ENCODE peak calls at places on chromosomes 3 and 15, in nine cellular contexts. One of them, this sample, is unnamed.

GRCh38 chr3:29100292-29100691 is 180.6 kb upstream of the RBMS3 start:
- DNase-seq in GM04503: no peak
- DNase-seq in stimulated activated CD4-positive, alpha-beta T cell treated with anti-CD3 and anti-CD28 coated beads, Interleukin-1b, Interleukin-23, amount 100 ng/mL, for 4 hours: no peak
- DNase-seq in WTC11: no peak
- DNase-seq in AG08395: no peak
- DNase-seq in cardiac muscle cell: no peak
- DNase-seq in activated T-helper 1 cell treated with anti-CD3 and anti-CD28 coated beads, Interleukin-2, amount 50 U/mL, for 16 hours: no peak
- DNase-seq in LoVo: no peak
- DNase-seq in tibial artery: no peak
- DNase-seq in this sample: no peak

GRCh38 chr3:127005864-127006500 is 23.1 kb downstream of the PLXNA1 start:
- DNase-seq in activated T-helper 1 cell treated with anti-CD3 and anti-CD28 coated beads, Interleukin-2, amount 50 U/mL, for 16 hours: no peak
- DNase-seq in AG08395: no peak
- DNase-seq in stimulated activated CD4-positive, alpha-beta T cell treated with anti-CD3 and anti-CD28 coated beads, Interleukin-1b, Interleukin-23, amount 100 ng/mL, for 4 hours: no peak
- DNase-seq in cardiac muscle cell: no peak
- DNase-seq in GM04503: no peak
- DNase-seq in LoVo: no peak
- DNase-seq in tibial artery: no peak
- DNase-seq in WTC11: no peak
- DNase-seq in this sample: no peak

GRCh38 chr3:76387000-76387399 is 601.7 kb upstream of the ZNF717 start:
- DNase-seq in stimulated activated CD4-positive, alpha-beta T cell treated with anti-CD3 and anti-CD28 coated beads, Interleukin-1b, Interleukin-23, amount 100 ng/mL, for 4 hours: no peak
- DNase-seq in activated T-helper 1 cell treated with anti-CD3 and anti-CD28 coated beads, Interleukin-2, amount 50 U/mL, for 16 hours: no peak
- DNase-seq in cardiac muscle cell: no peak
- DNase-seq in WTC11: no peak
- DNase-seq in LoVo: no peak
- DNase-seq in AG08395: no peak
- DNase-seq in GM04503: no peak
- DNase-seq in tibial artery: no peak
- DNase-seq in this sample: no peak

GRCh38 chr15:96362759-96363678 is 32.5 kb downstream of the NR2F2 start:
- DNase-seq in LoVo: no peak
- DNase-seq in activated T-helper 1 cell treated with anti-CD3 and anti-CD28 coated beads, Interleukin-2, amount 50 U/mL, for 16 hours: no peak
- DNase-seq in tibial artery: no peak
- DNase-seq in stimulated activated CD4-positive, alpha-beta T cell treated with anti-CD3 and anti-CD28 coated beads, Interleukin-1b, Interleukin-23, amount 100 ng/mL, for 4 hours: no peak
- DNase-seq in GM04503: no peak
- DNase-seq in AG08395: no peak
- DNase-seq in WTC11: peak; percentile 71
- DNase-seq in cardiac muscle cell: no peak
- DNase-seq in this sample: no peak

GRCh38 chr3:56976666-56977560 is 83.6 kb upstream of the SPATA12 start:
- DNase-seq in activated T-helper 1 cell treated with anti-CD3 and anti-CD28 coated beads, Interleukin-2, amount 50 U/mL, for 16 hours: no peak
- DNase-seq in AG08395: peak; percentile 35
- DNase-seq in cardiac muscle cell: no peak
- DNase-seq in GM04503: peak; percentile 32
- DNase-seq in LoVo: no peak
- DNase-seq in tibial artery: no peak
- DNase-seq in stimulated activated CD4-positive, alpha-beta T cell treated with anti-CD3 and anti-CD28 coated beads, Interleukin-1b, Interleukin-23, amount 100 ng/mL, for 4 hours: no peak
- DNase-seq in WTC11: no peak
- DNase-seq in this sample: peak; percentile 71

GRCh38 chr15:33242165-33242564 is 47.7 kb upstream of the FMN1 start:
- DNase-seq in WTC11: no peak
- DNase-seq in activated T-helper 1 cell treated with anti-CD3 and anti-CD28 coated beads, Interleukin-2, amount 50 U/mL, for 16 hours: no peak
- DNase-seq in tibial artery: no peak
- DNase-seq in GM04503: peak; percentile 17
- DNase-seq in AG08395: peak; percentile 18
- DNase-seq in cardiac muscle cell: peak; percentile 18
- DNase-seq in LoVo: no peak
- DNase-seq in stimulated activated CD4-positive, alpha-beta T cell treated with anti-CD3 and anti-CD28 coated beads, Interleukin-1b, Interleukin-23, amount 100 ng/mL, for 4 hours: no peak
- DNase-seq in this sample: no peak

GRCh38 chr3:11559816-11560633 is 83.7 kb downstream of the VGLL4 start:
- DNase-seq in tibial artery: peak; percentile 67
- DNase-seq in stimulated activated CD4-positive, alpha-beta T cell treated with anti-CD3 and anti-CD28 coated beads, Interleukin-1b, Interleukin-23, amount 100 ng/mL, for 4 hours: no peak
- DNase-seq in GM04503: no peak
- DNase-seq in activated T-helper 1 cell treated with anti-CD3 and anti-CD28 coated beads, Interleukin-2, amount 50 U/mL, for 16 hours: no peak
- DNase-seq in AG08395: no peak
- DNase-seq in cardiac muscle cell: no peak
- DNase-seq in WTC11: no peak
- DNase-seq in LoVo: no peak
- DNase-seq in this sample: no peak

GRCh38 chr15:65476942-65477341 is 40.5 kb downstream of the DPP8 start:
- DNase-seq in LoVo: no peak
- DNase-seq in cardiac muscle cell: no peak
- DNase-seq in tibial artery: no peak
- DNase-seq in GM04503: peak; percentile 67
- DNase-seq in activated T-helper 1 cell treated with anti-CD3 and anti-CD28 coated beads, Interleukin-2, amount 50 U/mL, for 16 hours: no peak
- DNase-seq in AG08395: peak; percentile 12
- DNase-seq in stimulated activated CD4-positive, alpha-beta T cell treated with anti-CD3 and anti-CD28 coated beads, Interleukin-1b, Interleukin-23, amount 100 ng/mL, for 4 hours: no peak
- DNase-seq in WTC11: no peak
- DNase-seq in this sample: no peak

GRCh38 chr3:189985938-189986337 is 134.8 kb downstream of the P3H2 start:
- DNase-seq in stimulated activated CD4-positive, alpha-beta T cell treated with anti-CD3 and anti-CD28 coated beads, Interleukin-1b, Interleukin-23, amount 100 ng/mL, for 4 hours: no peak
- DNase-seq in GM04503: no peak
- DNase-seq in cardiac muscle cell: no peak
- DNase-seq in WTC11: no peak
- DNase-seq in activated T-helper 1 cell treated with anti-CD3 and anti-CD28 coated beads, Interleukin-2, amount 50 U/mL, for 16 hours: no peak
- DNase-seq in AG08395: no peak
- DNase-seq in LoVo: no peak
- DNase-seq in tibial artery: no peak
- DNase-seq in this sample: no peak

GRCh38 chr15:66842710-66843441 is 140.8 kb downstream of the SMAD6 start:
- DNase-seq in stimulated activated CD4-positive, alpha-beta T cell treated with anti-CD3 and anti-CD28 coated beads, Interleukin-1b, Interleukin-23, amount 100 ng/mL, for 4 hours: no peak
- DNase-seq in AG08395: peak; percentile 74
- DNase-seq in cardiac muscle cell: peak; percentile 78
- DNase-seq in GM04503: no peak
- DNase-seq in WTC11: peak; percentile 24
- DNase-seq in LoVo: peak; percentile 76
- DNase-seq in activated T-helper 1 cell treated with anti-CD3 and anti-CD28 coated beads, Interleukin-2, amount 50 U/mL, for 16 hours: no peak
- DNase-seq in tibial artery: peak; percentile 94
- DNase-seq in this sample: peak; percentile 75

GRCh38 chr3:16399473-16399872 is 114.0 kb downstream of the RFTN1 start:
- DNase-seq in WTC11: no peak
- DNase-seq in LoVo: no peak
- DNase-seq in cardiac muscle cell: peak; percentile 50
- DNase-seq in GM04503: peak; percentile 58
- DNase-seq in AG08395: peak; percentile 67
- DNase-seq in tibial artery: no peak
- DNase-seq in activated T-helper 1 cell treated with anti-CD3 and anti-CD28 coated beads, Interleukin-2, amount 50 U/mL, for 16 hours: no peak
- DNase-seq in stimulated activated CD4-positive, alpha-beta T cell treated with anti-CD3 and anti-CD28 coated beads, Interleukin-1b, Interleukin-23, amount 100 ng/mL, for 4 hours: no peak
- DNase-seq in this sample: no peak

GRCh38 chr3:81443948-81444347 is 317.5 kb downstream of the GBE1 start:
- DNase-seq in AG08395: peak; percentile 47
- DNase-seq in WTC11: no peak
- DNase-seq in stimulated activated CD4-positive, alpha-beta T cell treated with anti-CD3 and anti-CD28 coated beads, Interleukin-1b, Interleukin-23, amount 100 ng/mL, for 4 hours: no peak
- DNase-seq in LoVo: no peak
- DNase-seq in GM04503: peak; percentile 76
- DNase-seq in cardiac muscle cell: no peak
- DNase-seq in tibial artery: no peak
- DNase-seq in activated T-helper 1 cell treated with anti-CD3 and anti-CD28 coated beads, Interleukin-2, amount 50 U/mL, for 16 hours: no peak
- DNase-seq in this sample: no peak

GRCh38 chr3:31562525-31562924 is 29.8 kb downstream of the STT3B start:
- DNase-seq in AG08395: no peak
- DNase-seq in WTC11: peak; percentile 85
- DNase-seq in LoVo: no peak
- DNase-seq in GM04503: no peak
- DNase-seq in stimulated activated CD4-positive, alpha-beta T cell treated with anti-CD3 and anti-CD28 coated beads, Interleukin-1b, Interleukin-23, amount 100 ng/mL, for 4 hours: no peak
- DNase-seq in tibial artery: no peak
- DNase-seq in activated T-helper 1 cell treated with anti-CD3 and anti-CD28 coated beads, Interleukin-2, amount 50 U/mL, for 16 hours: no peak
- DNase-seq in cardiac muscle cell: peak; percentile 51
- DNase-seq in this sample: no peak

GRCh38 chr3:162586591-162586990 is 1090.0 kb downstream of the OTOL1 start:
- DNase-seq in cardiac muscle cell: no peak
- DNase-seq in stimulated activated CD4-positive, alpha-beta T cell treated with anti-CD3 and anti-CD28 coated beads, Interleukin-1b, Interleukin-23, amount 100 ng/mL, for 4 hours: no peak
- DNase-seq in tibial artery: no peak
- DNase-seq in LoVo: no peak
- DNase-seq in WTC11: no peak
- DNase-seq in GM04503: no peak
- DNase-seq in activated T-helper 1 cell treated with anti-CD3 and anti-CD28 coated beads, Interleukin-2, amount 50 U/mL, for 16 hours: no peak
- DNase-seq in AG08395: no peak
- DNase-seq in this sample: no peak

GRCh38 chr15:90345859-90346258 is 6.2 kb upstream of the ZNF774 start:
- DNase-seq in tibial artery: no peak
- DNase-seq in GM04503: no peak
- DNase-seq in LoVo: no peak
- DNase-seq in AG08395: no peak
- DNase-seq in WTC11: no peak
- DNase-seq in cardiac muscle cell: no peak
- DNase-seq in stimulated activated CD4-positive, alpha-beta T cell treated with anti-CD3 and anti-CD28 coated beads, Interleukin-1b, Interleukin-23, amount 100 ng/mL, for 4 hours: no peak
- DNase-seq in activated T-helper 1 cell treated with anti-CD3 and anti-CD28 coated beads, Interleukin-2, amount 50 U/mL, for 16 hours: no peak
- DNase-seq in this sample: peak; percentile 60

GRCh38 chr15:99105516-99106341 is 849 bp downstream of the SYNM start:
- DNase-seq in WTC11: peak; percentile 77
- DNase-seq in stimulated activated CD4-positive, alpha-beta T cell treated with anti-CD3 and anti-CD28 coated beads, Interleukin-1b, Interleukin-23, amount 100 ng/mL, for 4 hours: peak; percentile 18
- DNase-seq in activated T-helper 1 cell treated with anti-CD3 and anti-CD28 coated beads, Interleukin-2, amount 50 U/mL, for 16 hours: no peak
- DNase-seq in cardiac muscle cell: peak; percentile 72
- DNase-seq in tibial artery: peak; percentile 79
- DNase-seq in AG08395: peak; percentile 34
- DNase-seq in GM04503: no peak
- DNase-seq in LoVo: no peak
- DNase-seq in this sample: peak; percentile 64

GRCh38 chr15:99407716-99408115 is 156.4 kb downstream of the LRRC28 start:
- DNase-seq in AG08395: no peak
- DNase-seq in activated T-helper 1 cell treated with anti-CD3 and anti-CD28 coated beads, Interleukin-2, amount 50 U/mL, for 16 hours: no peak
- DNase-seq in GM04503: no peak
- DNase-seq in cardiac muscle cell: no peak
- DNase-seq in WTC11: no peak
- DNase-seq in stimulated activated CD4-positive, alpha-beta T cell treated with anti-CD3 and anti-CD28 coated beads, Interleukin-1b, Interleukin-23, amount 100 ng/mL, for 4 hours: no peak
- DNase-seq in tibial artery: no peak
- DNase-seq in LoVo: no peak
- DNase-seq in this sample: no peak

GRCh38 chr3:150180349-150180748 is 209.7 kb upstream of the PFN2 start:
- DNase-seq in cardiac muscle cell: no peak
- DNase-seq in activated T-helper 1 cell treated with anti-CD3 and anti-CD28 coated beads, Interleukin-2, amount 50 U/mL, for 16 hours: no peak
- DNase-seq in tibial artery: no peak
- DNase-seq in stimulated activated CD4-positive, alpha-beta T cell treated with anti-CD3 and anti-CD28 coated beads, Interleukin-1b, Interleukin-23, amount 100 ng/mL, for 4 hours: no peak
- DNase-seq in WTC11: no peak
- DNase-seq in GM04503: peak; percentile 47
- DNase-seq in LoVo: no peak
- DNase-seq in AG08395: peak; percentile 44
- DNase-seq in this sample: no peak

GRCh38 chr3:16102905-16103364 is 71.5 kb upstream of the GALNT15 start:
- DNase-seq in LoVo: no peak
- DNase-seq in GM04503: peak; percentile 85
- DNase-seq in stimulated activated CD4-positive, alpha-beta T cell treated with anti-CD3 and anti-CD28 coated beads, Interleukin-1b, Interleukin-23, amount 100 ng/mL, for 4 hours: no peak
- DNase-seq in tibial artery: no peak
- DNase-seq in cardiac muscle cell: no peak
- DNase-seq in activated T-helper 1 cell treated with anti-CD3 and anti-CD28 coated beads, Interleukin-2, amount 50 U/mL, for 16 hours: no peak
- DNase-seq in WTC11: no peak
- DNase-seq in AG08395: peak; percentile 72
- DNase-seq in this sample: no peak

GRCh38 chr15:89781055-89781454 is 4.9 kb downstream of the MESP2 start:
- DNase-seq in activated T-helper 1 cell treated with anti-CD3 and anti-CD28 coated beads, Interleukin-2, amount 50 U/mL, for 16 hours: no peak
- DNase-seq in GM04503: no peak
- DNase-seq in WTC11: no peak
- DNase-seq in cardiac muscle cell: no peak
- DNase-seq in AG08395: no peak
- DNase-seq in stimulated activated CD4-positive, alpha-beta T cell treated with anti-CD3 and anti-CD28 coated beads, Interleukin-1b, Interleukin-23, amount 100 ng/mL, for 4 hours: no peak
- DNase-seq in tibial artery: no peak
- DNase-seq in LoVo: no peak
- DNase-seq in this sample: no peak

GRCh38 chr3:107660316-107660976 is 137.7 kb downstream of the BBX start:
- DNase-seq in LoVo: no peak
- DNase-seq in activated T-helper 1 cell treated with anti-CD3 and anti-CD28 coated beads, Interleukin-2, amount 50 U/mL, for 16 hours: no peak
- DNase-seq in tibial artery: no peak
- DNase-seq in cardiac muscle cell: peak; percentile 33
- DNase-seq in WTC11: no peak
- DNase-seq in AG08395: peak; percentile 24
- DNase-seq in GM04503: no peak
- DNase-seq in stimulated activated CD4-positive, alpha-beta T cell treated with anti-CD3 and anti-CD28 coated beads, Interleukin-1b, Interleukin-23, amount 100 ng/mL, for 4 hours: no peak
- DNase-seq in this sample: no peak

GRCh38 chr3:197339841-197340520 is 41.6 kb upstream of the DLG1 start:
- DNase-seq in LoVo: peak; percentile 35
- DNase-seq in tibial artery: peak; percentile 48
- DNase-seq in activated T-helper 1 cell treated with anti-CD3 and anti-CD28 coated beads, Interleukin-2, amount 50 U/mL, for 16 hours: no peak
- DNase-seq in GM04503: peak; percentile 62
- DNase-seq in AG08395: peak; percentile 79
- DNase-seq in WTC11: no peak
- DNase-seq in cardiac muscle cell: no peak
- DNase-seq in stimulated activated CD4-positive, alpha-beta T cell treated with anti-CD3 and anti-CD28 coated beads, Interleukin-1b, Interleukin-23, amount 100 ng/mL, for 4 hours: no peak
- DNase-seq in this sample: no peak

GRCh38 chr15:61228025-61228901 is 839 bp downstream of the RORA start:
- DNase-seq in AG08395: peak; percentile 21
- DNase-seq in GM04503: no peak
- DNase-seq in LoVo: no peak
- DNase-seq in activated T-helper 1 cell treated with anti-CD3 and anti-CD28 coated beads, Interleukin-2, amount 50 U/mL, for 16 hours: no peak
- DNase-seq in tibial artery: no peak
- DNase-seq in stimulated activated CD4-positive, alpha-beta T cell treated with anti-CD3 and anti-CD28 coated beads, Interleukin-1b, Interleukin-23, amount 100 ng/mL, for 4 hours: no peak
- DNase-seq in cardiac muscle cell: peak; percentile 27
- DNase-seq in WTC11: peak; percentile 38
- DNase-seq in this sample: peak; percentile 19

GRCh38 chr3:120324185-120324584 is 25.0 kb downstream of the LRRC58 start:
- DNase-seq in cardiac muscle cell: no peak
- DNase-seq in activated T-helper 1 cell treated with anti-CD3 and anti-CD28 coated beads, Interleukin-2, amount 50 U/mL, for 16 hours: no peak
- DNase-seq in GM04503: no peak
- DNase-seq in tibial artery: no peak
- DNase-seq in WTC11: no peak
- DNase-seq in LoVo: no peak
- DNase-seq in AG08395: peak; percentile 11
- DNase-seq in stimulated activated CD4-positive, alpha-beta T cell treated with anti-CD3 and anti-CD28 coated beads, Interleukin-1b, Interleukin-23, amount 100 ng/mL, for 4 hours: no peak
- DNase-seq in this sample: no peak

GRCh38 chr15:84883916-84884781 is at the start of gene SLC28A1:
- DNase-seq in tibial artery: no peak
- DNase-seq in cardiac muscle cell: no peak
- DNase-seq in stimulated activated CD4-positive, alpha-beta T cell treated with anti-CD3 and anti-CD28 coated beads, Interleukin-1b, Interleukin-23, amount 100 ng/mL, for 4 hours: no peak
- DNase-seq in WTC11: no peak
- DNase-seq in LoVo: no peak
- DNase-seq in activated T-helper 1 cell treated with anti-CD3 and anti-CD28 coated beads, Interleukin-2, amount 50 U/mL, for 16 hours: no peak
- DNase-seq in GM04503: no peak
- DNase-seq in AG08395: no peak
- DNase-seq in this sample: no peak

GRCh38 chr3:158272071-158272470 is 162.2 kb downstream of the RSRC1 start:
- DNase-seq in activated T-helper 1 cell treated with anti-CD3 and anti-CD28 coated beads, Interleukin-2, amount 50 U/mL, for 16 hours: no peak
- DNase-seq in cardiac muscle cell: no peak
- DNase-seq in LoVo: no peak
- DNase-seq in stimulated activated CD4-positive, alpha-beta T cell treated with anti-CD3 and anti-CD28 coated beads, Interleukin-1b, Interleukin-23, amount 100 ng/mL, for 4 hours: no peak
- DNase-seq in WTC11: no peak
- DNase-seq in AG08395: no peak
- DNase-seq in GM04503: no peak
- DNase-seq in tibial artery: no peak
- DNase-seq in this sample: no peak

GRCh38 chr3:128283429-128283828 is 130.1 kb downstream of the EEFSEC start:
- DNase-seq in tibial artery: no peak
- DNase-seq in stimulated activated CD4-positive, alpha-beta T cell treated with anti-CD3 and anti-CD28 coated beads, Interleukin-1b, Interleukin-23, amount 100 ng/mL, for 4 hours: no peak
- DNase-seq in cardiac muscle cell: no peak
- DNase-seq in GM04503: no peak
- DNase-seq in LoVo: no peak
- DNase-seq in activated T-helper 1 cell treated with anti-CD3 and anti-CD28 coated beads, Interleukin-2, amount 50 U/mL, for 16 hours: no peak
- DNase-seq in WTC11: no peak
- DNase-seq in AG08395: no peak
- DNase-seq in this sample: no peak

GRCh38 chr3:196754215-196754937 is 14.7 kb downstream of the PAK2 start:
- DNase-seq in tibial artery: no peak
- DNase-seq in GM04503: no peak
- DNase-seq in activated T-helper 1 cell treated with anti-CD3 and anti-CD28 coated beads, Interleukin-2, amount 50 U/mL, for 16 hours: no peak
- DNase-seq in cardiac muscle cell: no peak
- DNase-seq in AG08395: no peak
- DNase-seq in WTC11: no peak
- DNase-seq in LoVo: no peak
- DNase-seq in stimulated activated CD4-positive, alpha-beta T cell treated with anti-CD3 and anti-CD28 coated beads, Interleukin-1b, Interleukin-23, amount 100 ng/mL, for 4 hours: no peak
- DNase-seq in this sample: no peak

GRCh38 chr15:36501063-36501678 is 78.3 kb upstream of the CDIN1 start:
- DNase-seq in AG08395: peak; percentile 55
- DNase-seq in tibial artery: no peak
- DNase-seq in LoVo: peak; percentile 71
- DNase-seq in WTC11: peak; percentile 14
- DNase-seq in cardiac muscle cell: peak; percentile 83
- DNase-seq in GM04503: no peak
- DNase-seq in stimulated activated CD4-positive, alpha-beta T cell treated with anti-CD3 and anti-CD28 coated beads, Interleukin-1b, Interleukin-23, amount 100 ng/mL, for 4 hours: no peak
- DNase-seq in activated T-helper 1 cell treated with anti-CD3 and anti-CD28 coated beads, Interleukin-2, amount 50 U/mL, for 16 hours: no peak
- DNase-seq in this sample: peak; percentile 38

GRCh38 chr15:52136471-52136993 is 24.0 kb upstream of the BCL2L10 start:
- DNase-seq in GM04503: no peak
- DNase-seq in AG08395: no peak
- DNase-seq in stimulated activated CD4-positive, alpha-beta T cell treated with anti-CD3 and anti-CD28 coated beads, Interleukin-1b, Interleukin-23, amount 100 ng/mL, for 4 hours: no peak
- DNase-seq in WTC11: no peak
- DNase-seq in cardiac muscle cell: no peak
- DNase-seq in tibial artery: no peak
- DNase-seq in activated T-helper 1 cell treated with anti-CD3 and anti-CD28 coated beads, Interleukin-2, amount 50 U/mL, for 16 hours: no peak
- DNase-seq in LoVo: no peak
- DNase-seq in this sample: no peak

GRCh38 chr3:14555835-14556234 is 15.7 kb upstream of the GRIP2 start:
- DNase-seq in stimulated activated CD4-positive, alpha-beta T cell treated with anti-CD3 and anti-CD28 coated beads, Interleukin-1b, Interleukin-23, amount 100 ng/mL, for 4 hours: no peak
- DNase-seq in GM04503: no peak
- DNase-seq in WTC11: peak; percentile 37
- DNase-seq in LoVo: no peak
- DNase-seq in tibial artery: no peak
- DNase-seq in cardiac muscle cell: no peak
- DNase-seq in AG08395: no peak
- DNase-seq in activated T-helper 1 cell treated with anti-CD3 and anti-CD28 coated beads, Interleukin-2, amount 50 U/mL, for 16 hours: no peak
- DNase-seq in this sample: no peak

This sample was measured in adrenal gland.